ENCODE peak calls at places on chromosomes 1 and 21, in eight cellular contexts. One of them, this sample, is unnamed.

GRCh38 chr1:39995973-39996393 is 41.0 kb downstream of the MFSD2A start:
- DNase-seq in hepatocyte: no peak
- DNase-seq in GM23338: no peak
- DNase-seq in SK-N-SH: no peak
- DNase-seq in PC-3: no peak
- DNase-seq in HCT116: no peak
- DNase-seq in neural progenitor cell: no peak
- DNase-seq in GM23248: no peak
- DNase-seq in this sample: peak

GRCh38 chr1:198157847-198158765 is 1.3 kb downstream of the NEK7 start:
- DNase-seq in PC-3: peak
- DNase-seq in SK-N-SH: peak
- DNase-seq in GM23248: peak
- DNase-seq in GM23338: peak
- DNase-seq in hepatocyte: peak
- DNase-seq in HCT116: no peak
- DNase-seq in neural progenitor cell: peak
- DNase-seq in this sample: peak

GRCh38 chr1:55747285-55747890 is 532.2 kb upstream of the USP24 start:
- DNase-seq in PC-3: no peak
- DNase-seq in GM23338: no peak
- DNase-seq in hepatocyte: no peak
- DNase-seq in SK-N-SH: no peak
- DNase-seq in neural progenitor cell: no peak
- DNase-seq in GM23248: peak
- DNase-seq in HCT116: no peak
- DNase-seq in this sample: no peak

GRCh38 chr21:36994501-36995189 is 11.9 kb upstream of the RIPPLY3 start:
- DNase-seq in PC-3: no peak
- DNase-seq in GM23248: peak
- DNase-seq in HCT116: no peak
- DNase-seq in SK-N-SH: no peak
- DNase-seq in GM23338: peak
- DNase-seq in neural progenitor cell: peak
- DNase-seq in hepatocyte: peak
- DNase-seq in this sample: no peak

GRCh38 chr1:231357831-231358354 is 19.8 kb downstream of the SPRTN start:
- DNase-seq in GM23338: peak
- DNase-seq in PC-3: peak
- DNase-seq in SK-N-SH: peak
- DNase-seq in neural progenitor cell: peak
- DNase-seq in HCT116: peak
- DNase-seq in GM23248: peak
- DNase-seq in hepatocyte: peak
- DNase-seq in this sample: peak

GRCh38 chr1:157700711-157701110 is at the start of gene FCRL3:
- DNase-seq in hepatocyte: no peak
- DNase-seq in neural progenitor cell: no peak
- DNase-seq in GM23248: no peak
- DNase-seq in PC-3: no peak
- DNase-seq in GM23338: no peak
- DNase-seq in HCT116: no peak
- DNase-seq in SK-N-SH: no peak
- DNase-seq in this sample: peak

GRCh38 chr1:149942207-149942606 is 5.5 kb upstream of the MTMR11 start:
- DNase-seq in HCT116: no peak
- DNase-seq in GM23338: peak
- DNase-seq in hepatocyte: peak
- DNase-seq in GM23248: no peak
- DNase-seq in SK-N-SH: peak
- DNase-seq in PC-3: no peak
- DNase-seq in neural progenitor cell: peak
- DNase-seq in this sample: no peak

GRCh38 chr1:155014709-155015508 is 12.3 kb downstream of the ZBTB7B start:
- DNase-seq in SK-N-SH: no peak
- DNase-seq in PC-3: no peak
- DNase-seq in hepatocyte: no peak
- DNase-seq in GM23248: no peak
- DNase-seq in GM23338: no peak
- DNase-seq in HCT116: no peak
- DNase-seq in neural progenitor cell: no peak
- DNase-seq in this sample: no peak

GRCh38 chr1:1594602-1594981 is 5.3 kb downstream of the FNDC10 start:
- DNase-seq in neural progenitor cell: no peak
- DNase-seq in GM23338: no peak
- DNase-seq in PC-3: no peak
- DNase-seq in SK-N-SH: peak
- DNase-seq in GM23248: no peak
- DNase-seq in hepatocyte: no peak
- DNase-seq in HCT116: no peak
- DNase-seq in this sample: no peak

GRCh38 chr1:145979746-145980435 is 15.4 kb downstream of the POLR3GL start:
- DNase-seq in PC-3: no peak
- DNase-seq in HCT116: no peak
- DNase-seq in neural progenitor cell: no peak
- DNase-seq in hepatocyte: no peak
- DNase-seq in GM23338: no peak
- DNase-seq in GM23248: peak
- DNase-seq in SK-N-SH: no peak
- DNase-seq in this sample: peak

GRCh38 chr1:234962340-234962989 is 166.2 kb downstream of the TOMM20 start:
- DNase-seq in hepatocyte: peak
- DNase-seq in GM23338: no peak
- DNase-seq in GM23248: peak
- DNase-seq in PC-3: peak
- DNase-seq in HCT116: no peak
- DNase-seq in SK-N-SH: peak
- DNase-seq in neural progenitor cell: no peak
- DNase-seq in this sample: peak

GRCh38 chr1:106185089-106185488 is 871.4 kb upstream of the PRMT6 start:
- DNase-seq in SK-N-SH: no peak
- DNase-seq in PC-3: no peak
- DNase-seq in GM23248: no peak
- DNase-seq in neural progenitor cell: no peak
- DNase-seq in HCT116: no peak
- DNase-seq in hepatocyte: no peak
- DNase-seq in GM23338: no peak
- DNase-seq in this sample: no peak

GRCh38 chr1:232450626-232451025 is 179.3 kb downstream of the SIPA1L2 start:
- DNase-seq in hepatocyte: no peak
- DNase-seq in SK-N-SH: no peak
- DNase-seq in GM23248: peak
- DNase-seq in GM23338: no peak
- DNase-seq in neural progenitor cell: no peak
- DNase-seq in PC-3: peak
- DNase-seq in HCT116: no peak
- DNase-seq in this sample: no peak

GRCh38 chr1:174165471-174166137 is 6.3 kb downstream of the RABGAP1L start:
- DNase-seq in HCT116: no peak
- DNase-seq in GM23338: peak
- DNase-seq in neural progenitor cell: no peak
- DNase-seq in SK-N-SH: no peak
- DNase-seq in hepatocyte: no peak
- DNase-seq in GM23248: peak
- DNase-seq in PC-3: no peak
- DNase-seq in this sample: peak

GRCh38 chr1:42877380-42877779 is 31.0 kb downstream of the ZNF691 start:
- DNase-seq in PC-3: no peak
- DNase-seq in hepatocyte: no peak
- DNase-seq in GM23248: no peak
- DNase-seq in HCT116: no peak
- DNase-seq in SK-N-SH: no peak
- DNase-seq in GM23338: peak
- DNase-seq in neural progenitor cell: peak
- DNase-seq in this sample: no peak

GRCh38 chr1:27886744-27887143 is 14.4 kb downstream of the THEMIS2 start:
- DNase-seq in PC-3: no peak
- DNase-seq in SK-N-SH: no peak
- DNase-seq in GM23248: no peak
- DNase-seq in hepatocyte: no peak
- DNase-seq in GM23338: no peak
- DNase-seq in neural progenitor cell: no peak
- DNase-seq in HCT116: no peak
- DNase-seq in this sample: no peak

GRCh38 chr1:27885620-27886352 is 13.4 kb downstream of the THEMIS2 start:
- DNase-seq in PC-3: no peak
- DNase-seq in GM23338: no peak
- DNase-seq in SK-N-SH: no peak
- DNase-seq in HCT116: no peak
- DNase-seq in neural progenitor cell: no peak
- DNase-seq in hepatocyte: no peak
- DNase-seq in GM23248: no peak
- DNase-seq in this sample: no peak

GRCh38 chr1:27886353-27886679 is 14.0 kb downstream of the THEMIS2 start:
- DNase-seq in hepatocyte: no peak
- DNase-seq in SK-N-SH: no peak
- DNase-seq in GM23248: no peak
- DNase-seq in neural progenitor cell: no peak
- DNase-seq in HCT116: no peak
- DNase-seq in PC-3: no peak
- DNase-seq in GM23338: no peak
- DNase-seq in this sample: no peak

GRCh38 chr1:27889506-27889905 is 17.2 kb downstream of the THEMIS2 start:
- DNase-seq in SK-N-SH: no peak
- DNase-seq in GM23248: no peak
- DNase-seq in HCT116: no peak
- DNase-seq in GM23338: no peak
- DNase-seq in neural progenitor cell: no peak
- DNase-seq in PC-3: no peak
- DNase-seq in hepatocyte: no peak
- DNase-seq in this sample: no peak

GRCh38 chr1:27887215-27888035 is 15.1 kb downstream of the THEMIS2 start:
- DNase-seq in GM23338: no peak
- DNase-seq in SK-N-SH: no peak
- DNase-seq in HCT116: no peak
- DNase-seq in neural progenitor cell: no peak
- DNase-seq in GM23248: no peak
- DNase-seq in PC-3: no peak
- DNase-seq in hepatocyte: no peak
- DNase-seq in this sample: peak
- H3K27ac ChIP-seq in GM23338: no peak
- H3K27ac ChIP-seq in SK-N-SH: no peak
- H3K27ac ChIP-seq in HCT116: no peak
- H3K27ac ChIP-seq in neural progenitor cell: no peak
- H3K27ac ChIP-seq in GM23248: no peak
- H3K27ac ChIP-seq in PC-3: no peak
- H3K27ac ChIP-seq in hepatocyte: no peak
- H3K27ac ChIP-seq in this sample: peak

DNA sequence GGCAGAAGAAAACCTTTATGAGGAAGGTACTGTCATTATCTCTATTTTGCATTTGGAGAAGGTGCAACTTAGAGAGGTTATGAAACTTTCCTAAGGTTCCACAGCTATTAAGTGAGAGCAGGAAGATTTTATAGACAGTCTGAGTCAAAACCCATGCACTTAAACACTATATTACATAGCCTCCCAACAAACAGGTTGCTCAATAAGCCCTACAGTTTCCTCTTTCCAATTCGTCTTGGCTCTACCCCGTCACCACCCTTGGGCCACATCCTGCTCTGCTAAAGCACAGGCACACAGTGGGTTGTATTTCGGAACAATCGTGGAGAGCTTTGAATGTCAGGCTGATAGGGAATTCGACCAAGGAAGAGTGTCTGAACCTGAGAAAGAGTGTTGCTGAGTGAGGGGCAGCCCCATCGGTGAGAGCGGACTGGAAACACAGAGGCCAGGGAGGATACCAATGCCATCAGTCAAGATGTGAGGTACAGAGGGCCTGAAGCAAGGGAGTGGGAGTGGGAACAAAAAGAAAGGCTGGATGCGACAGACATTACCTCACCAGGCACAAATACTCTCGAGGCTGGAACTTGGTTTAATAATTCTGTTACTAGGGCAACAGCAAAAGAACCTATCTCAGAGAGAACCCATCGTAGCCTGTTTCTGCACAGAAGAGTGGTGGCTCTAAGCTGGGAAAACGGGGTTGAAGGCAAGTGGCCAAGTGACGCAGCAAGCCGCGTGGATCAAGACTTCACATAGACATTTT is 6.3 kb upstream of the LRRC52 start:
- DNase-seq in SK-N-SH: no peak
- DNase-seq in HCT116: no peak
- DNase-seq in GM23248: no peak
- DNase-seq in neural progenitor cell: no peak
- DNase-seq in PC-3: no peak
- DNase-seq in GM23338: no peak
- DNase-seq in hepatocyte: no peak
- DNase-seq in this sample: no peak
- H2AFZ ChIP-seq in SK-N-SH: no peak
- H2AFZ ChIP-seq in HCT116: no peak
- H2AFZ ChIP-seq in GM23248: no peak
- H2AFZ ChIP-seq in neural progenitor cell: no peak
- H2AFZ ChIP-seq in PC-3: no peak
- H2AFZ ChIP-seq in GM23338: no peak
- H2AFZ ChIP-seq in hepatocyte: no peak
- H2AFZ ChIP-seq in this sample: no peak

GRCh38 chr21:41613421-41613998 is 105.6 kb upstream of the TMPRSS2 start:
- DNase-seq in neural progenitor cell: no peak
- DNase-seq in SK-N-SH: no peak
- DNase-seq in GM23248: no peak
- DNase-seq in PC-3: no peak
- DNase-seq in GM23338: no peak
- DNase-seq in hepatocyte: no peak
- DNase-seq in HCT116: no peak
- DNase-seq in this sample: no peak

GRCh38 chr21:41612674-41613250 is 104.8 kb upstream of the TMPRSS2 start:
- DNase-seq in neural progenitor cell: peak
- DNase-seq in PC-3: peak
- DNase-seq in HCT116: no peak
- DNase-seq in hepatocyte: peak
- DNase-seq in GM23248: peak
- DNase-seq in GM23338: peak
- DNase-seq in SK-N-SH: peak
- DNase-seq in this sample: peak

GRCh38 chr21:41610042-41610839 is 102.3 kb upstream of the TMPRSS2 start:
- DNase-seq in GM23248: peak
- DNase-seq in GM23338: peak
- DNase-seq in HCT116: peak
- DNase-seq in PC-3: peak
- DNase-seq in SK-N-SH: peak
- DNase-seq in neural progenitor cell: peak
- DNase-seq in hepatocyte: peak
- DNase-seq in this sample: peak

GRCh38 chr21:41611441-41611840 is 103.5 kb upstream of the TMPRSS2 start:
- DNase-seq in GM23338: no peak
- DNase-seq in neural progenitor cell: no peak
- DNase-seq in PC-3: no peak
- DNase-seq in GM23248: no peak
- DNase-seq in HCT116: no peak
- DNase-seq in hepatocyte: no peak
- DNase-seq in SK-N-SH: no peak
- DNase-seq in this sample: no peak

GRCh38 chr21:41611966-41612606 is 104.1 kb upstream of the TMPRSS2 start:
- DNase-seq in HCT116: peak
- DNase-seq in neural progenitor cell: peak
- DNase-seq in GM23338: peak
- DNase-seq in GM23248: peak
- DNase-seq in SK-N-SH: no peak
- DNase-seq in hepatocyte: peak
- DNase-seq in PC-3: peak
- DNase-seq in this sample: peak
- TF ChIP-seq EZH2phosphoT487 in HCT116: no peak
- TF ChIP-seq EZH2phosphoT487 in neural progenitor cell: no peak
- TF ChIP-seq EZH2phosphoT487 in GM23338: no peak
- TF ChIP-seq EZH2phosphoT487 in GM23248: no peak
- TF ChIP-seq EZH2phosphoT487 in SK-N-SH: no peak
- TF ChIP-seq EZH2phosphoT487 in hepatocyte: no peak
- TF ChIP-seq EZH2phosphoT487 in PC-3: no peak
- TF ChIP-seq EZH2phosphoT487 in this sample: no peak

GRCh38 chr1:19310720-19311502 is 1.0 kb downstream of the AKR7A2 start:
- DNase-seq in HCT116: no peak
- DNase-seq in GM23248: peak
- DNase-seq in PC-3: no peak
- DNase-seq in GM23338: no peak
- DNase-seq in SK-N-SH: peak
- DNase-seq in hepatocyte: no peak
- DNase-seq in neural progenitor cell: peak
- DNase-seq in this sample: peak
- H3K27ac ChIP-seq in HCT116: peak
- H3K27ac ChIP-seq in GM23248: no peak
- H3K27ac ChIP-seq in PC-3: no peak
- H3K27ac ChIP-seq in GM23338: no peak
- H3K27ac ChIP-seq in SK-N-SH: no peak
- H3K27ac ChIP-seq in hepatocyte: peak
- H3K27ac ChIP-seq in neural progenitor cell: no peak
- H3K27ac ChIP-seq in this sample: no peak

This sample was measured in OCI-LY7.